ENCODE peak calls at places on chromosomes 7 and 10, in seven cellular contexts. J is EH; Q is neural crest cell; M is astrocyte; U is activated CD8-positive, alpha-beta T cell treated with anti-CD3 and anti-CD28 coated beads, Interleukin-2, amount 10 ng/mL, durations not matched to agents 7 days and 5 days; F is activated effector memory CD4-positive, alpha-beta T cell treated with Interleukin-2 at 50 U/mL for 16 hours; A is anterior cingulate cortex. G is an unnamed sample.
A peak's percentile ranks its signal among the peaks of the same experiment; 100 is the strongest.

GRCh38 chr10:12262278-12262981 is 66.4 kb downstream of the CDC123 start:
- DNase-seq in U (peak; percentile 35), Q (no peak), A (no peak), J (no peak), M (no peak), F (no peak), G (no peak)

GRCh38 chr7:108132551-108133265 is 2.5 kb upstream of the LAMB4 start:
- DNase-seq in Q (no peak), U (no peak), A (no peak), J (peak; percentile 18), F (no peak), M (peak; percentile 66), G (peak; percentile 29)

GRCh38 chr10:5070648-5071410 is 23.4 kb upstream of the AKR1C3 start:
- DNase-seq in A (no peak), J (no peak), F (no peak), M (peak; percentile 14), Q (no peak), U (no peak), G (no peak)

GRCh38 chr10:90028312-90028711 is 326.9 kb downstream of the KIF20B start:
- DNase-seq in J (no peak), M (no peak), U (no peak), A (no peak), F (no peak), Q (no peak), G (no peak)

GRCh38 chr7:94115316-94115715 is 111.2 kb upstream of the BET1 start:
- DNase-seq in J (peak; percentile 4), F (no peak), Q (no peak), A (no peak), M (peak; percentile 25), U (no peak), G (no peak)

GRCh38 chr10:29600821-29601220 is 34.0 kb downstream of the SVIL start:
- DNase-seq in U (no peak), A (no peak), F (no peak), J (no peak), M (peak; percentile 89), Q (no peak), G (no peak)

GRCh38 chr10:26725837-26726727 is 28.6 kb downstream of the PDSS1 start:
- DNase-seq in Q (peak; percentile 21), F (peak; percentile 27), J (peak; percentile 73), U (peak; percentile 58), A (peak; percentile 34), M (peak; percentile 60), G (peak; percentile 61)

GRCh38 chr7:4856336-4857056 is 5.3 kb downstream of the PAPOLB start:
- DNase-seq in A (no peak), Q (no peak), U (no peak), J (no peak), F (no peak), M (no peak), G (no peak)

GRCh38 chr7:117827861-117828260 is 45.4 kb downstream of the CTTNBP2 start:
- DNase-seq in U (no peak), F (no peak), J (peak; percentile 65), Q (no peak), A (no peak), M (peak; percentile 92), G (peak; percentile 88)

GRCh38 chr10:32413513-32413912 is 32.4 kb upstream of the CCDC7 start:
- DNase-seq in M (peak; percentile 100), Q (no peak), A (no peak), U (no peak), F (no peak), J (peak; percentile 88), G (no peak)

GRCh38 chr10:77117501-77117900 is 520.1 kb downstream of the KCNMA1 start:
- DNase-seq in F (no peak), U (no peak), A (no peak), J (no peak), M (no peak), Q (no peak), G (no peak)

GRCh38 chr10:111037868-111038267 is 39.0 kb upstream of the ADRA2A start:
- DNase-seq in Q (no peak), F (no peak), A (no peak), J (no peak), M (no peak), U (no peak), G (no peak)

GRCh38 chr10:54650547-54650946 is 150.5 kb downstream of the PCDH15 start:
- DNase-seq in Q (no peak), F (no peak), J (no peak), M (no peak), A (no peak), U (no peak), G (no peak)

GRCh38 chr7:140458191-140458590 is 21.1 kb downstream of the MKRN1 start:
- DNase-seq in M (no peak), F (no peak), A (no peak), J (no peak), U (no peak), Q (no peak), G (peak; percentile 45)

G was measured in foreskin melanocyte.